ENCODE peak calls at places on chromosome 12, in seven cellular contexts. K, Y, V, T, D, P and N are unnamed samples.

GRCh38 chr12:31896514-31897039 is 62.6 kb upstream of the RESF1 start:
- DNase-seq in T (no peak), V (peak; percentile 59), D (peak; percentile 52), K (no peak), Y (no peak), P (peak; percentile 7), N (no peak)

GRCh38 chr12:52381206-52381605 is 4.2 kb downstream of the KRT84 start:
- DNase-seq in P (no peak), Y (no peak), T (no peak), D (no peak), V (no peak), K (no peak), N (no peak)

GRCh38 chr12:63989301-63989845 is 144.9 kb downstream of the SRGAP1 start:
- DNase-seq in T (peak; percentile 55), V (no peak), K (no peak), Y (no peak), D (peak; percentile 28), P (no peak), N (no peak)

GRCh38 chr12:64687816-64688599 is 71.2 kb downstream of the GNS start:
- DNase-seq in D (peak; percentile 55), P (peak; percentile 72), T (peak; percentile 34), Y (no peak), V (no peak), K (no peak), N (peak; percentile 83)

GRCh38 chr12:119419371-119419770 is 84.8 kb downstream of the CCDC60 start:
- DNase-seq in V (no peak), K (no peak), T (no peak), P (no peak), Y (no peak), D (no peak), N (no peak)

GRCh38 chr12:50482566-50482965 is 22.2 kb upstream of the DIP2B start:
- DNase-seq in V (no peak), P (no peak), Y (no peak), K (no peak), D (no peak), T (no peak), N (no peak)

GRCh38 chr12:64571346-64571745 is 38.9 kb upstream of the RASSF3 start:
- DNase-seq in T (no peak), D (no peak), V (no peak), Y (no peak), K (no peak), P (no peak), N (no peak)

GRCh38 chr12:12159988-12160387 is 89.2 kb downstream of the BCL2L14 start:
- DNase-seq in K (no peak), D (no peak), V (no peak), P (no peak), Y (no peak), T (no peak), N (no peak)

GRCh38 chr12:28232212-28232928 is 42.1 kb downstream of the CCDC91 start:
- DNase-seq in P (no peak), K (no peak), T (no peak), Y (no peak), V (no peak), D (no peak), N (no peak)

GRCh38 chr12:54014315-54015209 is 5.8 kb downstream of the HOXC8 start:
- DNase-seq in Y (no peak), K (no peak), T (no peak), D (no peak), V (no peak), P (no peak), N (no peak)

GRCh38 chr12:102426599-102427541 is 53.5 kb downstream of the IGF1 start:
- DNase-seq in K (no peak), Y (no peak), P (no peak), T (no peak), D (no peak), V (no peak), N (no peak)

GRCh38 chr12:68487721-68488309 is 122.9 kb upstream of the RAP1B start:
- DNase-seq in K (no peak), D (no peak), Y (no peak), V (peak; percentile 54), P (no peak), T (no peak), N (no peak)

GRCh38 chr12:100904270-100904669 is 109.7 kb downstream of the ANO4 start:
- DNase-seq in T (no peak), V (no peak), P (no peak), K (no peak), Y (no peak), D (no peak), N (no peak)

GRCh38 chr12:118188690-118189371 is 52.9 kb downstream of the PEBP1 start:
- DNase-seq in D (no peak), T (no peak), V (peak; percentile 22), P (no peak), K (no peak), Y (no peak), N (peak; percentile 75)

GRCh38 chr12:18224745-18225144 is 36.6 kb upstream of the PIK3C2G start:
- DNase-seq in Y (no peak), T (peak; percentile 21), P (no peak), K (peak; percentile 26), D (no peak), V (peak; percentile 73), N (no peak)

GRCh38 chr12:78209851-78210493 is 379.3 kb downstream of the NAV3 start:
- DNase-seq in V (no peak), Y (no peak), K (no peak), D (no peak), T (no peak), P (no peak), N (no peak)

GRCh38 chr12:14768823-14769405 is 34.4 kb downstream of the WBP11 start:
- DNase-seq in Y (no peak), T (no peak), D (peak; percentile 33), V (peak; percentile 59), K (no peak), P (no peak), N (peak; percentile 65)

GRCh38 chr12:108821407-108822397 is 35.7 kb downstream of the SSH1 start:
- DNase-seq in D (no peak), P (no peak), V (no peak), Y (no peak), K (no peak), T (no peak), N (no peak)

GRCh38 chr12:66848967-66849366 is 170.1 kb upstream of the GRIP1 start:
- DNase-seq in V (peak; percentile 9), K (no peak), T (no peak), D (no peak), Y (no peak), P (no peak), N (no peak)

GRCh38 chr12:131204416-131205311 is 251.0 kb downstream of the ADGRD1 start:
- DNase-seq in K (no peak), D (no peak), P (no peak), V (no peak), T (no peak), Y (no peak), N (peak; percentile 51)

GRCh38 chr12:15546102-15546701 is 223.9 kb downstream of the PTPRO start:
- DNase-seq in P (no peak), K (no peak), V (no peak), T (no peak), D (no peak), Y (no peak), N (no peak)

GRCh38 chr12:89081709-89082108 is 270.6 kb downstream of the DUSP6 start:
- DNase-seq in T (no peak), P (no peak), Y (no peak), D (no peak), V (no peak), K (no peak), N (no peak)

GRCh38 chr12:70214972-70215617 is 28.1 kb upstream of the CNOT2 start:
- DNase-seq in V (no peak), K (no peak), Y (no peak), T (no peak), P (no peak), D (no peak), N (no peak)
- TF ChIP-seq POLR2AphosphoS5 in V (no peak), K (no peak), Y (no peak), T (no peak), P (no peak), D (no peak), N (no peak)

GRCh38 chr12:85036736-85037135 is 585 bp downstream of the LRRIQ1 start:
- DNase-seq in Y (no peak), T (no peak), D (no peak), V (no peak), P (no peak), K (no peak), N (no peak)
- H3K4me3 ChIP-seq in Y (peak overlapping the region; percentile 30), T (no peak overlapping the region), D (peak overlapping the region; percentile 52), V (peak overlapping the region; percentile 53), P (peak overlapping the region; percentile 41), K (peak overlapping the region; percentile 59), N (peak overlapping the region; percentile 60)

DNA sequence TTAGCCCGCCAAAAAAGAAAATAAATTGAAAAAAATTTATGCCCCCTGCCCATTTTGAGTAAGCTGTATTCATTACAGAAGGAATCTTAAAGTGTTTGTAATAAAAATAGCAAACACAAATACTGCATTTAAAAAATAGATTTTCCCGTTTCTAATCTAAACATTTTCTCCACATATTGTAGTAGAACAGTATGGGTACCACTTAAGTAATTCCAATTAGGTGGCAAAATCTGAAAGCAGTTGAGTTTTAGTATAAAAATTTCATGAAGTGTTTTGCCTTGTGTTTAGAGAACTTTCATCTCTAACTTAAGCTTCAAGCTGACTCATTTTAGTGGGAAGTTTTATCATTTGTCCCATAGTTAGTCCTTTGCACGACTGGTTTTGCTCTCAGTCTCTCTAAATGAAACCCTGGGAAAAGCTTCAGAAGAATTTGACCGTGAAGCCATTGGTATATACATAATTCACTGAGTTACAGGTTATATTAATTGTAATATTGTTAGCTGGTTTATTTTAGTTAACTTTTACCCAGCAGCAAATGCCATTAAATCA is 214.6 kb downstream of the ERC1 start:
- DNase-seq in T (no peak), D (no peak), K (no peak), P (no peak), V (no peak), Y (no peak), N (no peak)
- H3K27ac ChIP-seq in T (no peak overlapping the region), D (no peak overlapping the region), K (no peak overlapping the region), P (no peak overlapping the region), V (no peak overlapping the region), Y (no peak overlapping the region), N (peak overlapping the region; percentile 18)

GRCh38 chr12:48512855-48513254 is 12.6 kb upstream of the OR8S1 start:
- DNase-seq in T (no peak), D (no peak), V (no peak), Y (no peak), P (no peak), K (no peak), N (no peak)

GRCh38 chr12:48510111-48510510 is 15.3 kb upstream of the OR8S1 start:
- DNase-seq in K (no peak), Y (no peak), V (no peak), P (no peak), T (no peak), D (no peak), N (no peak)

GRCh38 chr12:48514728-48515127 is 10.7 kb upstream of the OR8S1 start:
- DNase-seq in T (no peak), D (no peak), V (no peak), P (no peak), Y (no peak), K (no peak), N (no peak)

GRCh38 chr12:48508987-48509386 is 16.4 kb upstream of the OR8S1 start:
- DNase-seq in V (no peak), D (no peak), P (no peak), T (no peak), Y (no peak), K (no peak), N (no peak)
- TF ChIP-seq POLR2AphosphoS5 in V (no peak), D (no peak), P (no peak), T (no peak), Y (no peak), K (no peak), N (no peak)

GRCh38 chr12:71439613-71440392 is at the start of gene LGR5:
- DNase-seq in Y (no peak), V (peak; percentile 73), K (no peak), D (no peak), T (peak; percentile 85), P (no peak), N (no peak)
- H3K4me3 ChIP-seq in Y (peak within 1 kb of the TSS; percentile 43), V (peak within 1 kb of the TSS; percentile 82), K (peak within 1 kb of the TSS; percentile 61), D (peak within 1 kb of the TSS; percentile 68), T (peak within 1 kb of the TSS; percentile 97), P (peak within 1 kb of the TSS; percentile 35), N (peak within 1 kb of the TSS; percentile 39)